ENCODE peak calls at places on chromosomes 16 and 17, in ten cellular contexts. F is ovary; H is prostate gland; Y is Calu3; N is AG04450; K is testis; C is CD8-positive, alpha-beta T cell; I is Caco-2; Z is upper lobe of right lung; P is Peyer's patch. D is an unnamed sample.

GRCh38 chr17:78392295-78392694 is 13.8 kb downstream of the PGS1 start:
- DNase-seq in K (no peak), N (no peak), P (no peak), I (peak), Y (no peak), Z (no peak), H (no peak), C (no peak), F (no peak), D (no peak)

GRCh38 chr16:19844945-19845641 is 39.6 kb downstream of the GPRC5B start:
- DNase-seq in K (no peak), N (peak), Y (no peak), P (no peak), Z (no peak), H (no peak), F (no peak), I (no peak), C (no peak), D (peak)

GRCh38 chr17:27945333-27945616 is 52.1 kb upstream of the LYRM9 start:
- DNase-seq in P (no peak), H (no peak), Y (no peak), Z (no peak), F (no peak), N (no peak), K (no peak), I (no peak), C (no peak), D (no peak)

GRCh38 chr17:62621223-62621622 is 6.2 kb upstream of the MRC2 start:
- DNase-seq in Z (no peak), H (no peak), I (no peak), F (no peak), Y (no peak), P (no peak), K (no peak), N (no peak), C (no peak), D (no peak)

GRCh38 chr17:8015957-8016631 is 13.7 kb downstream of the GUCY2D start:
- DNase-seq in P (no peak), F (no peak), K (no peak), C (no peak), N (no peak), Z (peak), H (peak), I (peak), Y (no peak), D (no peak)

GRCh38 chr16:8568231-8568617 is 22.1 kb downstream of the TMEM114 start:
- DNase-seq in F (no peak), N (no peak), I (no peak), Z (no peak), C (no peak), Y (no peak), P (no peak), K (no peak), H (no peak), D (no peak)

GRCh38 chr17:76236603-76237002 is 3.7 kb downstream of the RNF157 start:
- DNase-seq in K (no peak), Z (no peak), C (no peak), Y (no peak), F (no peak), P (no peak), I (no peak), N (no peak), H (no peak), D (no peak)

GRCh38 chr16:29321585-29321984 is 84.9 kb downstream of the NPIPB11 start:
- DNase-seq in K (no peak), Y (no peak), Z (no peak), F (no peak), C (no peak), I (no peak), P (no peak), N (no peak), H (no peak), D (no peak)

GRCh38 chr16:77564791-77565390 is 130.1 kb upstream of the ADAMTS18 start:
- DNase-seq in I (no peak), Z (no peak), N (no peak), P (no peak), H (no peak), K (no peak), Y (no peak), F (no peak), C (no peak), D (peak)

GRCh38 chr16:728131-728889 is 1.4 kb downstream of the HAGHL start:
- DNase-seq in I (peak), P (peak), C (peak), K (peak), N (no peak), Z (peak), Y (peak), H (peak), F (peak), D (peak)

GRCh38 chr16:86199871-86200700 is 301.1 kb downstream of the IRF8 start:
- DNase-seq in N (peak), K (no peak), F (no peak), I (no peak), C (no peak), H (no peak), Z (no peak), P (no peak), Y (no peak), D (no peak)

GRCh38 chr17:64441772-64442549 is 7.0 kb upstream of the MILR1 start:
- DNase-seq in Z (no peak), F (no peak), C (no peak), P (no peak), K (peak), H (no peak), Y (no peak), I (no peak), N (no peak), D (peak)

GRCh38 chr17:32943206-32943605 is 15.3 kb downstream of the TMEM98 start:
- DNase-seq in P (no peak), F (no peak), H (no peak), N (no peak), I (no peak), C (no peak), K (no peak), Y (no peak), Z (no peak), D (peak)

GRCh38 chr16:30982548-30983288 is 2.3 kb upstream of the HSD3B7 start:
- DNase-seq in Z (no peak), N (no peak), F (no peak), P (no peak), K (no peak), Y (no peak), H (no peak), C (no peak), I (no peak), D (no peak)

GRCh38 chr16:4601317-4602186 is 13.1 kb downstream of the UBALD1 start:
- DNase-seq in P (no peak), F (peak), N (no peak), H (peak), Z (no peak), K (peak), Y (no peak), C (no peak), I (no peak), D (no peak)

GRCh38 chr16:56263711-56264608 is 72.7 kb downstream of the GNAO1 start:
- DNase-seq in N (no peak), Z (no peak), Y (no peak), K (no peak), C (no peak), I (peak), F (no peak), H (no peak), P (no peak), D (no peak)

DNA sequence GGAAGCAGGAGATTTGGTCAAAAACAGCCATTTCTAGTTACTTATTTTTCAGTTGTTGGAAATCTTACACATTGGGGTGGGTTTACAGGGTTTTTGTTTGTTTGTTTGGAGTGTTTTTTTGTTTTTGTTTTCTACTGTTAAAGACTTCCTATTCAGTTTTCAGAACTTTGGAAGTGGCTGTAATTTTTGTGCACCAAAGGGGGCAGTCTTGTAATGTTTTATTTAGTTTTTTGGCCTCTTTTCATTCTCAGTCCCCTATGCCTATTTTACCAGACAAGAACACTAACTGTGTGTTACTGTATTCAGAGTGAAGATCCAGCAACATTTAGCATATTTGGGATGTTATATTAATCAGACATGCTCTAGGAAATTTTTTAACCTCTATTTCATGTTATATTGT is 20.6 kb downstream of the TPPP3 start:
- DNase-seq in K (no peak), I (peak), N (no peak), H (no peak), Z (no peak), C (no peak), Y (no peak), F (no peak), P (no peak), D (peak)
- TF ChIP-seq CTCF in K (peak), I (peak), N (peak), H (peak), Z (peak), C (no peak), Y (peak), F (peak), P (peak), D (peak)

DNA sequence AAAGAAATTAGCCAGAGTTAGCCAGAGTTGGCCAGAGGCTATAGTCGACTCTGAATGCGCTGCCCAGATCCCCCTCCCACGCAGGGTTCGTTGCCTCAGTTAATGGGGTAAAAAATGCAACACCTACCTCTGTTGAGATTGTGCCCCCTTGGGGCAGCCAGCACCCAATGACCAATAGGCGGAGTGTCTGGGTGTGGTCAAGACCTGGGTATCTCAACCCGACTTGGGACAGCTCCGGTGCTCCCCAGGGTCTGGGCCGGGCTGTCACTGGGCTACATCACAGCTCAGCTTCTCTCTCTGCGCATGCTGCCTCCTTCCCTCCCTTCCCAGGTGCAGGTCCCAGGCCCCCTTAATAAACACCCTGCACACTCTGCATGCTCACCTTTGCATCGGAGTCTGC is 59.6 kb upstream of the GCSH start:
- DNase-seq in I (no peak), P (no peak), K (no peak), Y (no peak), C (no peak), H (no peak), F (no peak), N (no peak), Z (no peak), D (no peak)
- TF ChIP-seq CTCF in I (no peak), P (no peak), K (no peak), Y (no peak), C (no peak), H (no peak), F (no peak), N (no peak), Z (no peak), D (no peak)

GRCh38 chr16:23155445-23156049 is 6.3 kb upstream of the USP31 start:
- DNase-seq in H (no peak), K (peak), N (no peak), Z (no peak), I (no peak), Y (peak), F (no peak), C (no peak), P (no peak), D (peak)
- TF ChIP-seq CTCF in H (no peak), K (no peak), N (peak), Z (peak), I (peak), Y (peak), F (no peak), C (no peak), P (no peak), D (peak)

GRCh38 chr17:2395258-2396170 is 5.3 kb downstream of the MNT start:
- DNase-seq in P (no peak), Y (peak), C (no peak), N (no peak), K (peak), Z (peak), I (no peak), F (no peak), H (peak), D (peak)
- TF ChIP-seq CTCF in P (no peak), Y (no peak), C (no peak), N (no peak), K (no peak), Z (peak), I (peak), F (no peak), H (peak), D (peak)

D was measured in cardiac fibroblast.